ENCODE peak calls at places on chromosomes 16 and 17, in six cellular contexts. X, S, H, M, E and A are unnamed samples.

GRCh38 chr17:75917443-75918111 is 12.9 kb upstream of the MRPL38 start:
- DNase-seq in H (no peak), S (no peak), E (no peak), M (no peak), X (no peak), A (no peak)

GRCh38 chr16:396605-397004 is 394 bp upstream of the NME4 start:
- DNase-seq in H (no peak), S (peak), E (peak), M (peak), X (no peak), A (no peak)

GRCh38 chr16:66070140-66070887 is 296.2 kb upstream of the CDH5 start:
- DNase-seq in S (no peak), X (no peak), H (no peak), E (no peak), M (peak), A (peak)

GRCh38 chr16:57372372-57373116 is at the start of gene CX3CL1:
- DNase-seq in X (peak), E (no peak), M (peak), S (no peak), H (no peak), A (no peak)

GRCh38 chr17:58117382-58117781 is 30.8 kb upstream of the OR4D1 start:
- DNase-seq in X (no peak), M (no peak), H (no peak), S (no peak), E (no peak), A (peak)

GRCh38 chr16:85484337-85485295 is 128.5 kb upstream of the GSE1 start:
- DNase-seq in E (no peak), X (no peak), M (no peak), S (no peak), H (no peak), A (no peak)

GRCh38 chr16:46961373-46962353 is 11.8 kb downstream of the DNAJA2 start:
- DNase-seq in E (no peak), M (no peak), S (no peak), X (no peak), H (no peak), A (no peak)

GRCh38 chr16:30585022-30585399 is 486 bp downstream of the ZNF785 start:
- DNase-seq in H (no peak), X (no peak), E (no peak), M (no peak), S (no peak), A (no peak)

GRCh38 chr17:67121317-67121887 is 77.0 kb downstream of the CACNG1 start:
- DNase-seq in X (no peak), H (no peak), E (no peak), S (no peak), M (no peak), A (no peak)

GRCh38 chr17:77381185-77381700 is 240.5 kb downstream of the SEC14L1 start:
- DNase-seq in M (no peak), X (no peak), H (no peak), E (no peak), S (no peak), A (no peak)

GRCh38 chr16:30886145-30886544 is 7.7 kb downstream of the BCL7C start:
- DNase-seq in E (no peak), H (no peak), X (no peak), M (no peak), S (no peak), A (no peak)

GRCh38 chr16:56424791-56425438 is 430 bp downstream of the AMFR start:
- DNase-seq in X (peak), S (peak), E (no peak), H (peak), M (peak), A (no peak)

GRCh38 chr17:42429726-42430464 is 6.8 kb upstream of the CAVIN1 start:
- DNase-seq in S (no peak), H (no peak), M (no peak), E (no peak), X (no peak), A (no peak)

GRCh38 chr16:16021988-16022682 is 72.7 kb downstream of the ABCC1 start:
- DNase-seq in S (peak), M (peak), X (peak), E (no peak), H (no peak), A (peak)

GRCh38 chr17:29572691-29573557 is 4.4 kb downstream of the TP53I13 start:
- DNase-seq in S (no peak), X (no peak), H (peak), E (no peak), M (peak), A (no peak)

GRCh38 chr16:11087691-11088431 is 143.5 kb downstream of the CLEC16A start:
- DNase-seq in M (no peak), S (no peak), H (no peak), E (no peak), X (no peak), A (no peak)

GRCh38 chr17:42512246-42512645 is 23.8 kb upstream of the NAGLU start:
- DNase-seq in E (no peak), X (no peak), H (no peak), S (no peak), M (no peak), A (no peak)

GRCh38 chr17:40648326-40648968 is 829 bp upstream of the SMARCE1 start:
- DNase-seq in E (no peak), S (peak), X (no peak), M (no peak), H (no peak), A (no peak)

GRCh38 chr17:8117980-8118768 is at the start of gene ALOXE3:
- DNase-seq in S (peak), X (no peak), H (no peak), M (peak), E (no peak), A (no peak)

GRCh38 chr16:12583237-12583897 is 220.3 kb downstream of the CPPED1 start:
- DNase-seq in H (no peak), X (no peak), E (no peak), S (no peak), M (peak), A (no peak)

GRCh38 chr17:56739376-56739775 is 94.3 kb downstream of the C17orf67 start:
- DNase-seq in M (no peak), H (no peak), X (no peak), S (no peak), E (no peak), A (no peak)

GRCh38 chr16:3388325-3388724 is 12.5 kb downstream of the ZSCAN32 start:
- DNase-seq in E (no peak), X (no peak), M (no peak), S (no peak), H (no peak), A (no peak)

GRCh38 chr17:78469443-78469842 is 91.0 kb downstream of the PGS1 start:
- DNase-seq in M (no peak), X (no peak), E (no peak), S (no peak), H (no peak), A (no peak)

GRCh38 chr16:4698321-4699029 is 5.1 kb downstream of the NUDT16L1 start:
- DNase-seq in M (no peak), X (no peak), H (no peak), S (no peak), E (no peak), A (no peak)

GRCh38 chr16:7871371-7871770 is 538.7 kb downstream of the RBFOX1 start:
- DNase-seq in S (no peak), H (no peak), E (no peak), M (no peak), X (no peak), A (no peak)

GRCh38 chr16:55277536-55277935 is 46.5 kb upstream of the IRX6 start:
- DNase-seq in X (no peak), S (no peak), H (no peak), M (no peak), E (no peak), A (no peak)

GRCh38 chr17:35915153-35915969 is 15.2 kb downstream of the RDM1 start:
- DNase-seq in M (no peak), S (no peak), X (no peak), E (no peak), H (no peak), A (no peak)

GRCh38 chr17:76032073-76032779 is 5.1 kb upstream of the EVPL start:
- DNase-seq in H (no peak), S (no peak), E (no peak), M (no peak), X (no peak), A (no peak)